ENCODE peak calls at places on chromosomes 6 and 20, in eight cellular contexts. R is activated T-helper 1 cell treated with anti-CD3 and anti-CD28 coated beads, Interleukin-12 subunit alpha, Interleukin-12 subunit beta, Interleukin-2, Interleukin-4 antibody, amounts not matched to agents 30 ng/mL and 10 ng/mL and 1 ng/mL, durations not matched to agents 14 hours and 24 hours and 36 hours; G is hypothalamus; K is activated CD8-positive, alpha-beta T cell treated with anti-CD3 and anti-CD28 coated beads for 36 hours; W is right atrium auricular region; L is islet precursor cell; U is left kidney; H is psoas muscle. V is an unnamed sample.

GRCh38 chr6:44667668-44668390 is 280.3 kb downstream of the CDC5L start:
- DNase-seq in U (no peak), L (peak), R (no peak), K (peak), G (no peak), W (no peak), H (no peak), V (peak)

GRCh38 chr6:2578729-2579128 is 172.0 kb downstream of the MYLK4 start:
- DNase-seq in R (no peak), H (no peak), K (no peak), L (no peak), U (no peak), W (no peak), G (no peak), V (no peak)

GRCh38 chr6:41624621-41625365 is 13.5 kb upstream of the MDFI start:
- DNase-seq in K (no peak), L (no peak), H (no peak), G (no peak), U (no peak), W (no peak), R (no peak), V (no peak)

GRCh38 chr6:139448094-139448649 is 73.7 kb upstream of the CITED2 start:
- DNase-seq in U (no peak), W (no peak), R (no peak), G (no peak), L (no peak), K (no peak), H (no peak), V (no peak)

GRCh38 chr6:35736982-35737412 is at the start of gene ARMC12:
- DNase-seq in W (no peak), L (no peak), R (no peak), K (no peak), G (no peak), U (no peak), H (no peak), V (no peak)

GRCh38 chr6:20879526-20879925 is 345.3 kb downstream of the CDKAL1 start:
- DNase-seq in R (no peak), W (no peak), U (peak), H (no peak), G (no peak), L (no peak), K (no peak), V (no peak)

GRCh38 chr6:28206527-28207243 is 18.4 kb upstream of the ZSCAN9 start:
- DNase-seq in L (no peak), H (no peak), K (no peak), G (no peak), W (no peak), U (no peak), R (no peak), V (no peak)

GRCh38 chr6:132527791-132528190 is 10.3 kb upstream of the TAAR9 start:
- DNase-seq in L (no peak), G (no peak), R (no peak), H (no peak), W (no peak), K (no peak), U (no peak), V (no peak)

GRCh38 chr20:10788877-10789276 is 115.1 kb upstream of the JAG1 start:
- DNase-seq in W (peak), L (no peak), K (no peak), U (no peak), R (no peak), G (no peak), H (peak), V (no peak)

GRCh38 chr6:3230275-3231212 is 3.1 kb upstream of the TUBB2B start:
- DNase-seq in W (no peak), G (peak), H (no peak), R (no peak), U (peak), L (no peak), K (peak), V (no peak)

GRCh38 chr20:57777911-57778310 is 68.1 kb upstream of the PMEPA1 start:
- DNase-seq in H (no peak), L (no peak), R (no peak), U (no peak), K (no peak), W (no peak), G (no peak), V (no peak)

GRCh38 chr6:159249752-159250151 is 80.6 kb downstream of the FNDC1 start:
- DNase-seq in W (no peak), G (no peak), K (no peak), R (no peak), L (no peak), H (no peak), U (no peak), V (no peak)

GRCh38 chr6:62612526-62612925 is 326.5 kb upstream of the KHDRBS2 start:
- DNase-seq in L (no peak), H (no peak), G (no peak), K (no peak), U (peak), R (no peak), W (no peak), V (no peak)

GRCh38 chr6:33667776-33668175 is 43.7 kb downstream of the UQCC2 start:
- DNase-seq in R (no peak), H (no peak), U (no peak), K (no peak), L (no peak), W (no peak), G (no peak), V (no peak)

GRCh38 chr6:2986722-2987196 is 12.9 kb upstream of the NQO2 start:
- DNase-seq in H (no peak), G (no peak), U (no peak), W (no peak), K (no peak), L (no peak), R (no peak), V (no peak)

GRCh38 chr6:110532401-110532800 is 56.0 kb upstream of the SLC22A16 start:
- DNase-seq in G (no peak), U (no peak), W (no peak), K (no peak), H (no peak), R (no peak), L (no peak), V (no peak)

GRCh38 chr6:167546611-167547327 is 221.9 kb downstream of the TTLL2 start:
- DNase-seq in H (no peak), R (no peak), U (peak), G (no peak), K (no peak), W (no peak), L (no peak), V (no peak)

GRCh38 chr20:6623989-6624388 is 143.5 kb upstream of the BMP2 start:
- DNase-seq in K (no peak), H (no peak), U (peak), W (no peak), L (peak), R (no peak), G (no peak), V (no peak)

GRCh38 chr6:6811151-6812002 is 222.9 kb downstream of the LY86 start:
- DNase-seq in U (peak), G (no peak), H (no peak), R (no peak), W (no peak), L (peak), K (peak), V (no peak)

GRCh38 chr6:35508542-35508941 is 4.2 kb downstream of the TULP1 start:
- DNase-seq in R (no peak), W (no peak), H (no peak), U (no peak), L (no peak), G (no peak), K (no peak), V (no peak)

GRCh38 chr6:43090557-43090952 is 14.4 kb downstream of the PTK7 start:
- DNase-seq in G (no peak), W (no peak), K (no peak), L (peak), U (peak), H (no peak), R (no peak), V (no peak)

GRCh38 chr6:34110610-34111009 is 35.3 kb downstream of the GRM4 start:
- DNase-seq in G (no peak), K (no peak), U (no peak), H (no peak), W (no peak), L (no peak), R (no peak), V (no peak)

GRCh38 chr6:165704001-165704748 is 41.1 kb upstream of the PDE10A start:
- DNase-seq in H (no peak), U (no peak), W (no peak), G (no peak), R (no peak), L (no peak), K (no peak), V (no peak)

GRCh38 chr20:4866429-4866828 is 134.9 kb downstream of the SLC23A2 start:
- DNase-seq in W (no peak), K (no peak), L (no peak), U (no peak), H (no peak), R (no peak), G (no peak), V (no peak)

GRCh38 chr6:90368001-90368400 is 71.4 kb upstream of the BACH2 start:
- DNase-seq in W (no peak), R (no peak), K (no peak), G (no peak), L (no peak), H (no peak), U (no peak), V (no peak)

GRCh38 chr20:45308078-45308778 is at the start of gene MATN4:
- DNase-seq in R (no peak), H (no peak), K (no peak), L (no peak), U (no peak), W (peak), G (no peak), V (no peak)

GRCh38 chr6:152206072-152206818 is 398.8 kb downstream of the ESR1 start:
- DNase-seq in K (peak), H (peak), U (peak), W (no peak), G (no peak), L (peak), R (no peak), V (no peak)

GRCh38 chr20:57699395-57699794 is 10.4 kb downstream of the PMEPA1 start:
- DNase-seq in U (no peak), W (no peak), H (no peak), R (no peak), K (no peak), G (no peak), L (no peak), V (peak)

GRCh38 chr6:169088761-169089160 is 164.9 kb downstream of the THBS2 start:
- DNase-seq in G (no peak), L (no peak), W (no peak), H (no peak), U (no peak), R (no peak), K (no peak), V (no peak)

GRCh38 chr20:47785900-47786762 is 850 bp upstream of the SULF2 start:
- DNase-seq in K (peak), L (peak), U (peak), R (no peak), G (peak), W (peak), H (peak), V (peak)

GRCh38 chr6:20840675-20841074 is 306.4 kb downstream of the CDKAL1 start:
- DNase-seq in K (no peak), U (no peak), R (no peak), W (no peak), G (no peak), L (no peak), H (no peak), V (no peak)

GRCh38 chr6:31842056-31842455 is 14.5 kb downstream of the HSPA1B start:
- DNase-seq in R (no peak), L (no peak), K (no peak), U (no peak), W (no peak), G (no peak), H (no peak), V (no peak)

GRCh38 chr6:122623279-122623678 is 13.1 kb downstream of the PKIB start:
- DNase-seq in L (no peak), K (no peak), R (no peak), G (no peak), H (no peak), U (no peak), W (no peak), V (no peak)

GRCh38 chr6:15491255-15491985 is 171.4 kb downstream of the DTNBP1 start:
- DNase-seq in U (peak), W (peak), K (peak), R (peak), H (peak), L (peak), G (peak), V (peak)

GRCh38 chr20:22723659-22724058 is 139.3 kb upstream of the FOXA2 start:
- DNase-seq in U (no peak), L (no peak), G (no peak), R (no peak), W (no peak), K (no peak), H (no peak), V (no peak)

GRCh38 chr20:50203951-50204937 is 13.6 kb downstream of the CEBPB start:
- DNase-seq in R (no peak), L (peak), U (no peak), H (no peak), G (no peak), W (no peak), K (no peak), V (no peak)

GRCh38 chr6:31710490-31711219 is 4.0 kb downstream of the LY6G6F start:
- DNase-seq in R (no peak), K (no peak), L (no peak), H (no peak), U (no peak), W (no peak), G (no peak), V (no peak)